ENCODE peak calls at places on chromosomes 5 and 9, in ten cellular contexts. One of them, this sample, is unnamed.

GRCh38 chr5:132067451-132067850 is 6.1 kb upstream of the CSF2 start:
- DNase-seq in Calu3: no peak
- DNase-seq in transverse colon: no peak
- DNase-seq in Right ventricle myocardium inferior: no peak
- DNase-seq in cardiac fibroblast: no peak
- DNase-seq in mucosa of gallbladder: no peak
- DNase-seq in GM13977: no peak
- DNase-seq in PC-3: no peak
- DNase-seq in SW480: no peak
- DNase-seq in GDM1: no peak
- DNase-seq in this sample: no peak

GRCh38 chr5:10338996-10339903 is 14.2 kb upstream of the MARCHF6 start:
- DNase-seq in Calu3: no peak
- DNase-seq in transverse colon: no peak
- DNase-seq in Right ventricle myocardium inferior: no peak
- DNase-seq in cardiac fibroblast: no peak
- DNase-seq in mucosa of gallbladder: no peak
- DNase-seq in GM13977: no peak
- DNase-seq in PC-3: no peak
- DNase-seq in SW480: no peak
- DNase-seq in GDM1: no peak
- DNase-seq in this sample: no peak

GRCh38 chr5:126656397-126657007 is 55.8 kb downstream of the PHAX start:
- DNase-seq in Calu3: peak
- DNase-seq in transverse colon: no peak
- DNase-seq in Right ventricle myocardium inferior: no peak
- DNase-seq in cardiac fibroblast: peak
- DNase-seq in mucosa of gallbladder: no peak
- DNase-seq in GM13977: peak
- DNase-seq in PC-3: peak
- DNase-seq in SW480: peak
- DNase-seq in GDM1: no peak
- DNase-seq in this sample: no peak

GRCh38 chr9:14056235-14056930 is 257.6 kb downstream of the NFIB start:
- DNase-seq in Calu3: no peak
- DNase-seq in transverse colon: no peak
- DNase-seq in Right ventricle myocardium inferior: no peak
- DNase-seq in cardiac fibroblast: peak
- DNase-seq in mucosa of gallbladder: no peak
- DNase-seq in GM13977: no peak
- DNase-seq in PC-3: no peak
- DNase-seq in SW480: no peak
- DNase-seq in GDM1: no peak
- DNase-seq in this sample: no peak

GRCh38 chr9:20559236-20559896 is 62.9 kb downstream of the MLLT3 start:
- DNase-seq in Calu3: no peak
- DNase-seq in transverse colon: no peak
- DNase-seq in Right ventricle myocardium inferior: no peak
- DNase-seq in cardiac fibroblast: no peak
- DNase-seq in mucosa of gallbladder: no peak
- DNase-seq in GM13977: no peak
- DNase-seq in PC-3: peak
- DNase-seq in SW480: no peak
- DNase-seq in GDM1: no peak
- DNase-seq in this sample: no peak

GRCh38 chr5:161051920-161052500 is 200.0 kb upstream of the ATP10B start:
- DNase-seq in Calu3: no peak
- DNase-seq in transverse colon: no peak
- DNase-seq in Right ventricle myocardium inferior: no peak
- DNase-seq in cardiac fibroblast: no peak
- DNase-seq in mucosa of gallbladder: no peak
- DNase-seq in GM13977: no peak
- DNase-seq in PC-3: peak
- DNase-seq in SW480: no peak
- DNase-seq in GDM1: no peak
- DNase-seq in this sample: no peak

GRCh38 chr5:9546973-9547947 is 1.4 kb upstream of the SEMA5A start:
- DNase-seq in Calu3: no peak
- DNase-seq in transverse colon: peak
- DNase-seq in Right ventricle myocardium inferior: no peak
- DNase-seq in cardiac fibroblast: peak
- DNase-seq in mucosa of gallbladder: no peak
- DNase-seq in GM13977: no peak
- DNase-seq in PC-3: no peak
- DNase-seq in SW480: no peak
- DNase-seq in GDM1: no peak
- DNase-seq in this sample: peak

GRCh38 chr9:134217431-134218210 is 53.3 kb upstream of the RNU6ATAC start:
- DNase-seq in Calu3: peak
- DNase-seq in transverse colon: no peak
- DNase-seq in Right ventricle myocardium inferior: no peak
- DNase-seq in cardiac fibroblast: no peak
- DNase-seq in mucosa of gallbladder: no peak
- DNase-seq in GM13977: no peak
- DNase-seq in PC-3: peak
- DNase-seq in SW480: peak
- DNase-seq in GDM1: peak
- DNase-seq in this sample: no peak

GRCh38 chr5:138458353-138458752 is 6.9 kb upstream of the EGR1 start:
- DNase-seq in Calu3: no peak
- DNase-seq in transverse colon: no peak
- DNase-seq in Right ventricle myocardium inferior: no peak
- DNase-seq in cardiac fibroblast: peak
- DNase-seq in mucosa of gallbladder: no peak
- DNase-seq in GM13977: no peak
- DNase-seq in PC-3: no peak
- DNase-seq in SW480: no peak
- DNase-seq in GDM1: no peak
- DNase-seq in this sample: no peak

GRCh38 chr5:136769093-136769492 is 403.7 kb upstream of the TRPC7 start:
- DNase-seq in Calu3: no peak
- DNase-seq in transverse colon: no peak
- DNase-seq in Right ventricle myocardium inferior: no peak
- DNase-seq in cardiac fibroblast: no peak
- DNase-seq in mucosa of gallbladder: no peak
- DNase-seq in GM13977: no peak
- DNase-seq in PC-3: no peak
- DNase-seq in SW480: no peak
- DNase-seq in GDM1: no peak
- DNase-seq in this sample: no peak

GRCh38 chr5:566636-567309 is 42.5 kb upstream of the SLC9A3 start:
- DNase-seq in Calu3: no peak
- DNase-seq in transverse colon: no peak
- DNase-seq in Right ventricle myocardium inferior: no peak
- DNase-seq in cardiac fibroblast: no peak
- DNase-seq in mucosa of gallbladder: peak
- DNase-seq in GM13977: no peak
- DNase-seq in PC-3: no peak
- DNase-seq in SW480: no peak
- DNase-seq in GDM1: no peak
- DNase-seq in this sample: no peak

GRCh38 chr5:127936439-127936972 is 147.1 kb upstream of the SLC12A2 start:
- DNase-seq in Calu3: peak
- DNase-seq in transverse colon: no peak
- DNase-seq in Right ventricle myocardium inferior: no peak
- DNase-seq in cardiac fibroblast: no peak
- DNase-seq in mucosa of gallbladder: no peak
- DNase-seq in GM13977: peak
- DNase-seq in PC-3: peak
- DNase-seq in SW480: no peak
- DNase-seq in GDM1: no peak
- DNase-seq in this sample: no peak

GRCh38 chr9:132575005-132575609 is 7.3 kb upstream of the BARHL1 start:
- DNase-seq in Calu3: peak
- DNase-seq in transverse colon: peak
- DNase-seq in Right ventricle myocardium inferior: no peak
- DNase-seq in cardiac fibroblast: peak
- DNase-seq in mucosa of gallbladder: peak
- DNase-seq in GM13977: peak
- DNase-seq in PC-3: peak
- DNase-seq in SW480: peak
- DNase-seq in GDM1: peak
- DNase-seq in this sample: peak

GRCh38 chr5:164362021-164362420 is 856.6 kb downstream of the MAT2B start:
- DNase-seq in Calu3: no peak
- DNase-seq in transverse colon: no peak
- DNase-seq in Right ventricle myocardium inferior: no peak
- DNase-seq in cardiac fibroblast: no peak
- DNase-seq in mucosa of gallbladder: no peak
- DNase-seq in GM13977: no peak
- DNase-seq in PC-3: no peak
- DNase-seq in SW480: no peak
- DNase-seq in GDM1: no peak
- DNase-seq in this sample: no peak

GRCh38 chr5:15620501-15620900 is 120.5 kb downstream of the FBXL7 start:
- DNase-seq in Calu3: no peak
- DNase-seq in transverse colon: no peak
- DNase-seq in Right ventricle myocardium inferior: no peak
- DNase-seq in cardiac fibroblast: peak
- DNase-seq in mucosa of gallbladder: no peak
- DNase-seq in GM13977: no peak
- DNase-seq in PC-3: no peak
- DNase-seq in SW480: peak
- DNase-seq in GDM1: no peak
- DNase-seq in this sample: no peak

GRCh38 chr9:10612649-10613398 is at the start of gene PTPRD:
- DNase-seq in Calu3: peak
- DNase-seq in transverse colon: peak
- DNase-seq in Right ventricle myocardium inferior: peak
- DNase-seq in cardiac fibroblast: peak
- DNase-seq in mucosa of gallbladder: peak
- DNase-seq in GM13977: peak
- DNase-seq in PC-3: peak
- DNase-seq in SW480: peak
- DNase-seq in GDM1: no peak
- DNase-seq in this sample: peak

GRCh38 chr9:87570000-87570834 is 72.5 kb downstream of the DAPK1 start:
- DNase-seq in Calu3: no peak
- DNase-seq in transverse colon: no peak
- DNase-seq in Right ventricle myocardium inferior: no peak
- DNase-seq in cardiac fibroblast: no peak
- DNase-seq in mucosa of gallbladder: no peak
- DNase-seq in GM13977: peak
- DNase-seq in PC-3: no peak
- DNase-seq in SW480: no peak
- DNase-seq in GDM1: no peak
- DNase-seq in this sample: no peak

GRCh38 chr9:21443849-21444625 is 3.8 kb downstream of the IFNA1 start:
- DNase-seq in Calu3: no peak
- DNase-seq in transverse colon: no peak
- DNase-seq in Right ventricle myocardium inferior: no peak
- DNase-seq in cardiac fibroblast: no peak
- DNase-seq in mucosa of gallbladder: no peak
- DNase-seq in GM13977: peak
- DNase-seq in PC-3: no peak
- DNase-seq in SW480: no peak
- DNase-seq in GDM1: peak
- DNase-seq in this sample: no peak

GRCh38 chr5:93789173-93790070 is 48.0 kb upstream of the POU5F2 start:
- DNase-seq in Calu3: no peak
- DNase-seq in transverse colon: no peak
- DNase-seq in Right ventricle myocardium inferior: no peak
- DNase-seq in cardiac fibroblast: peak
- DNase-seq in mucosa of gallbladder: no peak
- DNase-seq in GM13977: no peak
- DNase-seq in PC-3: peak
- DNase-seq in SW480: peak
- DNase-seq in GDM1: no peak
- DNase-seq in this sample: no peak

GRCh38 chr5:173653822-173654523 is 37.5 kb upstream of the BOD1 start:
- DNase-seq in Calu3: no peak
- DNase-seq in transverse colon: no peak
- DNase-seq in Right ventricle myocardium inferior: no peak
- DNase-seq in cardiac fibroblast: no peak
- DNase-seq in mucosa of gallbladder: no peak
- DNase-seq in GM13977: no peak
- DNase-seq in PC-3: no peak
- DNase-seq in SW480: no peak
- DNase-seq in GDM1: no peak
- DNase-seq in this sample: no peak

GRCh38 chr9:114057161-114057560 is 20.9 kb downstream of the AMBP start:
- DNase-seq in Calu3: no peak
- DNase-seq in transverse colon: no peak
- DNase-seq in Right ventricle myocardium inferior: no peak
- DNase-seq in cardiac fibroblast: no peak
- DNase-seq in mucosa of gallbladder: no peak
- DNase-seq in GM13977: no peak
- DNase-seq in PC-3: no peak
- DNase-seq in SW480: peak
- DNase-seq in GDM1: no peak
- DNase-seq in this sample: no peak

GRCh38 chr9:129109952-129110739 is 447 bp downstream of the CRAT start:
- DNase-seq in Calu3: no peak
- DNase-seq in transverse colon: peak
- DNase-seq in Right ventricle myocardium inferior: peak
- DNase-seq in cardiac fibroblast: no peak
- DNase-seq in mucosa of gallbladder: peak
- DNase-seq in GM13977: no peak
- DNase-seq in PC-3: no peak
- DNase-seq in SW480: peak
- DNase-seq in GDM1: no peak
- DNase-seq in this sample: peak

GRCh38 chr5:122341087-122341486 is 29.1 kb downstream of the SNCAIP start:
- DNase-seq in Calu3: no peak
- DNase-seq in transverse colon: no peak
- DNase-seq in Right ventricle myocardium inferior: no peak
- DNase-seq in cardiac fibroblast: no peak
- DNase-seq in mucosa of gallbladder: no peak
- DNase-seq in GM13977: peak
- DNase-seq in PC-3: no peak
- DNase-seq in SW480: no peak
- DNase-seq in GDM1: no peak
- DNase-seq in this sample: no peak

GRCh38 chr9:85202596-85202995 is 533.1 kb downstream of the NTRK2 start:
- DNase-seq in Calu3: peak
- DNase-seq in transverse colon: no peak
- DNase-seq in Right ventricle myocardium inferior: no peak
- DNase-seq in cardiac fibroblast: peak
- DNase-seq in mucosa of gallbladder: no peak
- DNase-seq in GM13977: no peak
- DNase-seq in PC-3: no peak
- DNase-seq in SW480: no peak
- DNase-seq in GDM1: no peak
- DNase-seq in this sample: no peak

GRCh38 chr5:115457574-115457973 is 87.0 kb downstream of the FEM1C start:
- DNase-seq in Calu3: no peak
- DNase-seq in transverse colon: no peak
- DNase-seq in Right ventricle myocardium inferior: no peak
- DNase-seq in cardiac fibroblast: no peak
- DNase-seq in mucosa of gallbladder: no peak
- DNase-seq in GM13977: no peak
- DNase-seq in PC-3: no peak
- DNase-seq in SW480: peak
- DNase-seq in GDM1: no peak
- DNase-seq in this sample: peak

GRCh38 chr5:143405063-143405746 is 1.7 kb upstream of the NR3C1 start:
- DNase-seq in Calu3: peak
- DNase-seq in transverse colon: peak
- DNase-seq in Right ventricle myocardium inferior: peak
- DNase-seq in cardiac fibroblast: peak
- DNase-seq in mucosa of gallbladder: peak
- DNase-seq in GM13977: peak
- DNase-seq in PC-3: peak
- DNase-seq in SW480: no peak
- DNase-seq in GDM1: peak
- DNase-seq in this sample: peak

GRCh38 chr9:129400971-129401622 is 219.8 kb downstream of the C9orf50 start:
- DNase-seq in Calu3: no peak
- DNase-seq in transverse colon: no peak
- DNase-seq in Right ventricle myocardium inferior: no peak
- DNase-seq in cardiac fibroblast: no peak
- DNase-seq in mucosa of gallbladder: no peak
- DNase-seq in GM13977: no peak
- DNase-seq in PC-3: no peak
- DNase-seq in SW480: no peak
- DNase-seq in GDM1: no peak
- DNase-seq in this sample: no peak

GRCh38 chr5:151038292-151038745 is 17.9 kb downstream of the GPX3 start:
- DNase-seq in Calu3: no peak
- DNase-seq in transverse colon: no peak
- DNase-seq in Right ventricle myocardium inferior: peak
- DNase-seq in cardiac fibroblast: no peak
- DNase-seq in mucosa of gallbladder: no peak
- DNase-seq in GM13977: no peak
- DNase-seq in PC-3: no peak
- DNase-seq in SW480: no peak
- DNase-seq in GDM1: no peak
- DNase-seq in this sample: no peak